ENCODE peak calls at places on chromosomes 1 and 21, in seven cellular contexts. One of them, this sample, is unnamed.

GRCh38 chr1:169711469-169712308 is at the start of gene SELL:
- DNase-seq in substantia nigra: no peak
- DNase-seq in PC-3: peak
- DNase-seq in hepatocyte: peak
- DNase-seq in dorsolateral prefrontal cortex: no peak
- DNase-seq in lung: peak
- DNase-seq in psoas muscle: peak
- DNase-seq in this sample: peak

GRCh38 chr1:24047101-24047459 is 64.9 kb downstream of the MYOM3 start:
- DNase-seq in substantia nigra: no peak
- DNase-seq in PC-3: peak
- DNase-seq in psoas muscle: peak
- DNase-seq in hepatocyte: no peak
- DNase-seq in dorsolateral prefrontal cortex: no peak
- DNase-seq in lung: peak
- DNase-seq in this sample: no peak

GRCh38 chr1:240070188-240070587 is 21.5 kb upstream of the FMN2 start:
- DNase-seq in lung: no peak
- DNase-seq in dorsolateral prefrontal cortex: no peak
- DNase-seq in substantia nigra: no peak
- DNase-seq in psoas muscle: no peak
- DNase-seq in PC-3: no peak
- DNase-seq in hepatocyte: no peak
- DNase-seq in this sample: no peak

GRCh38 chr1:234683127-234683855 is 73.3 kb upstream of the IRF2BP2 start:
- DNase-seq in PC-3: no peak
- DNase-seq in hepatocyte: no peak
- DNase-seq in lung: peak
- DNase-seq in dorsolateral prefrontal cortex: no peak
- DNase-seq in substantia nigra: no peak
- DNase-seq in psoas muscle: no peak
- DNase-seq in this sample: no peak

GRCh38 chr21:31752352-31752751 is 20.4 kb upstream of the SCAF4 start:
- DNase-seq in PC-3: peak
- DNase-seq in hepatocyte: no peak
- DNase-seq in lung: no peak
- DNase-seq in dorsolateral prefrontal cortex: no peak
- DNase-seq in psoas muscle: no peak
- DNase-seq in substantia nigra: no peak
- DNase-seq in this sample: no peak

GRCh38 chr1:22350171-22350961 is 101.3 kb upstream of the ZBTB40 start:
- DNase-seq in PC-3: no peak
- DNase-seq in lung: no peak
- DNase-seq in hepatocyte: no peak
- DNase-seq in psoas muscle: no peak
- DNase-seq in dorsolateral prefrontal cortex: no peak
- DNase-seq in substantia nigra: no peak
- DNase-seq in this sample: no peak

GRCh38 chr1:153119491-153119971 is 6.2 kb upstream of the SPRR2F start:
- DNase-seq in PC-3: no peak
- DNase-seq in substantia nigra: no peak
- DNase-seq in dorsolateral prefrontal cortex: no peak
- DNase-seq in hepatocyte: no peak
- DNase-seq in lung: no peak
- DNase-seq in psoas muscle: no peak
- DNase-seq in this sample: no peak

GRCh38 chr1:30663596-30664091 is 59.7 kb downstream of the MATN1 start:
- DNase-seq in psoas muscle: no peak
- DNase-seq in PC-3: no peak
- DNase-seq in dorsolateral prefrontal cortex: no peak
- DNase-seq in substantia nigra: no peak
- DNase-seq in lung: no peak
- DNase-seq in hepatocyte: no peak
- DNase-seq in this sample: no peak

GRCh38 chr1:47477595-47478080 is 39.8 kb downstream of the FOXD2 start:
- DNase-seq in lung: peak
- DNase-seq in hepatocyte: peak
- DNase-seq in psoas muscle: no peak
- DNase-seq in PC-3: peak
- DNase-seq in dorsolateral prefrontal cortex: no peak
- DNase-seq in substantia nigra: no peak
- DNase-seq in this sample: no peak

GRCh38 chr1:40404670-40405462 is 31.3 kb downstream of the SMAP2 start:
- DNase-seq in lung: no peak
- DNase-seq in PC-3: peak
- DNase-seq in dorsolateral prefrontal cortex: no peak
- DNase-seq in substantia nigra: no peak
- DNase-seq in psoas muscle: no peak
- DNase-seq in hepatocyte: peak
- DNase-seq in this sample: no peak

GRCh38 chr1:208163542-208163941 is 80.6 kb downstream of the PLXNA2 start:
- DNase-seq in lung: no peak
- DNase-seq in PC-3: no peak
- DNase-seq in substantia nigra: no peak
- DNase-seq in hepatocyte: no peak
- DNase-seq in psoas muscle: no peak
- DNase-seq in dorsolateral prefrontal cortex: no peak
- DNase-seq in this sample: no peak

GRCh38 chr1:77536813-77537212 is 145.6 kb downstream of the ZZZ3 start:
- DNase-seq in lung: no peak
- DNase-seq in psoas muscle: no peak
- DNase-seq in hepatocyte: no peak
- DNase-seq in substantia nigra: no peak
- DNase-seq in PC-3: peak
- DNase-seq in dorsolateral prefrontal cortex: no peak
- DNase-seq in this sample: no peak

GRCh38 chr1:193211539-193211938 is 25.1 kb upstream of the B3GALT2 start:
- DNase-seq in dorsolateral prefrontal cortex: no peak
- DNase-seq in lung: no peak
- DNase-seq in PC-3: peak
- DNase-seq in substantia nigra: no peak
- DNase-seq in psoas muscle: no peak
- DNase-seq in hepatocyte: peak
- DNase-seq in this sample: no peak

GRCh38 chr1:150507912-150508864 is at the start of gene ECM1:
- DNase-seq in substantia nigra: no peak
- DNase-seq in lung: peak
- DNase-seq in psoas muscle: peak
- DNase-seq in hepatocyte: peak
- DNase-seq in PC-3: peak
- DNase-seq in dorsolateral prefrontal cortex: peak
- DNase-seq in this sample: peak

GRCh38 chr1:183804916-183805734 is at the start of gene RGL1:
- DNase-seq in PC-3: peak
- DNase-seq in substantia nigra: peak
- DNase-seq in hepatocyte: peak
- DNase-seq in dorsolateral prefrontal cortex: peak
- DNase-seq in psoas muscle: peak
- DNase-seq in lung: peak
- DNase-seq in this sample: peak

GRCh38 chr1:180926164-180926981 is 13.7 kb downstream of the KIAA1614 start:
- DNase-seq in PC-3: no peak
- DNase-seq in lung: no peak
- DNase-seq in hepatocyte: peak
- DNase-seq in substantia nigra: peak
- DNase-seq in dorsolateral prefrontal cortex: peak
- DNase-seq in psoas muscle: peak
- DNase-seq in this sample: peak

GRCh38 chr1:36343651-36344394 is 20.4 kb upstream of the EVA1B start:
- DNase-seq in PC-3: no peak
- DNase-seq in lung: no peak
- DNase-seq in dorsolateral prefrontal cortex: no peak
- DNase-seq in hepatocyte: no peak
- DNase-seq in substantia nigra: no peak
- DNase-seq in psoas muscle: peak
- DNase-seq in this sample: no peak

GRCh38 chr1:247386695-247387094 is 29.3 kb upstream of the NLRP3 start:
- DNase-seq in dorsolateral prefrontal cortex: no peak
- DNase-seq in psoas muscle: no peak
- DNase-seq in lung: no peak
- DNase-seq in hepatocyte: peak
- DNase-seq in substantia nigra: no peak
- DNase-seq in PC-3: peak
- DNase-seq in this sample: no peak

GRCh38 chr1:10667815-10668214 is 128.6 kb downstream of the CASZ1 start:
- DNase-seq in dorsolateral prefrontal cortex: no peak
- DNase-seq in substantia nigra: no peak
- DNase-seq in lung: no peak
- DNase-seq in PC-3: no peak
- DNase-seq in psoas muscle: no peak
- DNase-seq in hepatocyte: peak
- DNase-seq in this sample: no peak

GRCh38 chr21:15063081-15063820 is 1.5 kb downstream of the NRIP1 start:
- DNase-seq in substantia nigra: no peak
- DNase-seq in hepatocyte: peak
- DNase-seq in dorsolateral prefrontal cortex: no peak
- DNase-seq in psoas muscle: peak
- DNase-seq in PC-3: peak
- DNase-seq in lung: no peak
- DNase-seq in this sample: no peak

GRCh38 chr1:211497489-211498045 is 5.6 kb upstream of the RD3 start:
- DNase-seq in substantia nigra: no peak
- DNase-seq in lung: peak
- DNase-seq in dorsolateral prefrontal cortex: no peak
- DNase-seq in hepatocyte: no peak
- DNase-seq in PC-3: peak
- DNase-seq in psoas muscle: no peak
- DNase-seq in this sample: no peak

GRCh38 chr1:8182034-8182761 is 135.7 kb upstream of the SLC45A1 start:
- DNase-seq in psoas muscle: no peak
- DNase-seq in lung: peak
- DNase-seq in hepatocyte: peak
- DNase-seq in PC-3: peak
- DNase-seq in substantia nigra: no peak
- DNase-seq in dorsolateral prefrontal cortex: no peak
- DNase-seq in this sample: no peak

GRCh38 chr1:201640624-201641023 is 101.7 kb downstream of the NAV1 start:
- DNase-seq in hepatocyte: no peak
- DNase-seq in PC-3: no peak
- DNase-seq in dorsolateral prefrontal cortex: no peak
- DNase-seq in psoas muscle: peak
- DNase-seq in substantia nigra: no peak
- DNase-seq in lung: no peak
- DNase-seq in this sample: peak

GRCh38 chr1:92944901-92945747 is 16.1 kb downstream of the DIPK1A start:
- DNase-seq in hepatocyte: no peak
- DNase-seq in lung: no peak
- DNase-seq in PC-3: no peak
- DNase-seq in substantia nigra: peak
- DNase-seq in psoas muscle: no peak
- DNase-seq in dorsolateral prefrontal cortex: no peak
- DNase-seq in this sample: no peak

GRCh38 chr1:47568763-47569162 is 130.9 kb downstream of the FOXD2 start:
- DNase-seq in lung: no peak
- DNase-seq in hepatocyte: no peak
- DNase-seq in PC-3: no peak
- DNase-seq in substantia nigra: peak
- DNase-seq in psoas muscle: no peak
- DNase-seq in dorsolateral prefrontal cortex: peak
- DNase-seq in this sample: peak

GRCh38 chr1:62342270-62342669 is 23.0 kb upstream of the KANK4 start:
- DNase-seq in substantia nigra: no peak
- DNase-seq in lung: no peak
- DNase-seq in hepatocyte: no peak
- DNase-seq in psoas muscle: no peak
- DNase-seq in dorsolateral prefrontal cortex: no peak
- DNase-seq in PC-3: no peak
- DNase-seq in this sample: no peak

GRCh38 chr1:5975133-5975880 is 16.9 kb downstream of the NPHP4 start:
- DNase-seq in dorsolateral prefrontal cortex: peak
- DNase-seq in hepatocyte: peak
- DNase-seq in lung: no peak
- DNase-seq in psoas muscle: no peak
- DNase-seq in PC-3: peak
- DNase-seq in substantia nigra: peak
- DNase-seq in this sample: peak

GRCh38 chr1:61170328-61171238 is 88.2 kb downstream of the NFIA start:
- DNase-seq in dorsolateral prefrontal cortex: no peak
- DNase-seq in psoas muscle: no peak
- DNase-seq in lung: no peak
- DNase-seq in PC-3: peak
- DNase-seq in hepatocyte: no peak
- DNase-seq in substantia nigra: no peak
- DNase-seq in this sample: no peak
- H3K27ac ChIP-seq in dorsolateral prefrontal cortex: no peak
- H3K27ac ChIP-seq in psoas muscle: peak
- H3K27ac ChIP-seq in lung: no peak
- H3K27ac ChIP-seq in PC-3: no peak
- H3K27ac ChIP-seq in hepatocyte: peak
- H3K27ac ChIP-seq in substantia nigra: peak
- H3K27ac ChIP-seq in this sample: no peak

DNA sequence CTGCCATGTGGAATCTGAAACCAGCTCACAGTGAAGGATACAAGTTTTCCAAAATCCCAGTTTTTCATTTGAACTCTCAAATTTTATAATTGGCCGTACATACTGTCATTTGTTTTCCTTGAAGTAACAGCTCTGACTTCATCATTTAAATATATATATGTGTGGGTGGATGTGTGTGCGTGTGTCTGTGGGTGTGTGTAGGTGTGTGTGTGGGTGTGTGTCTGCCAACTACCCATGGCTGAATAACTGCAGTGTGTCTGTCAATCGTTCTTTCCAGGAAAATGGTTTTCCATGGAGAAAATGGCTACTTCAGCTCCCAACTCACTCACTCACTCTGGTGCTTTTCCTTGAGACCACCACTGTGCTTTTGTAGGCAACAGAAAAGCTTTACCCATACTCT is 169.0 kb downstream of the PLPP3 start:
- DNase-seq in dorsolateral prefrontal cortex: no peak
- DNase-seq in lung: no peak
- DNase-seq in psoas muscle: no peak
- DNase-seq in substantia nigra: no peak
- DNase-seq in hepatocyte: no peak
- DNase-seq in PC-3: no peak
- DNase-seq in this sample: no peak
- H3K27ac ChIP-seq in dorsolateral prefrontal cortex: no peak
- H3K27ac ChIP-seq in lung: no peak
- H3K27ac ChIP-seq in psoas muscle: no peak
- H3K27ac ChIP-seq in substantia nigra: no peak
- H3K27ac ChIP-seq in hepatocyte: no peak
- H3K27ac ChIP-seq in PC-3: no peak
- H3K27ac ChIP-seq in this sample: no peak

DNA sequence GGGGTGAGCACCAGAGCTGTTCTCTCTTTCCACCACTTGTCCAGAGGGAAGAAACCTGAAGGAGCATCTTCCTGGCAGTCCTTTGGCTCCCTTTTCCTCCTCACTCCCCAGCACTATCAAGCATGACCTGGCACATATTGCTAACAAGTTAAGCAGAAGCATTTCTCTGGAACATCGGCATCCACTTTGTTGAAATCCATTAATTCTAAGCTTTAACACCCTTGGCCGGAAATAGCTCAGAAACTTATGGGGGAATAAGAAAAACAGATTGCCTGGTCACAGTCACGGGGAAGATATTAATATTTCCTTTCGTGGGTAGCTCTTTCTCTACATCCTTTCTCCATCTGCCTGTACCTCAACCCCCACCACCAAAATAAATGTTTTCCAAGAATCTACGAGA is 351.3 kb downstream of the NUF2 start:
- DNase-seq in lung: no peak
- DNase-seq in psoas muscle: no peak
- DNase-seq in hepatocyte: no peak
- DNase-seq in PC-3: no peak
- DNase-seq in dorsolateral prefrontal cortex: no peak
- DNase-seq in substantia nigra: no peak
- DNase-seq in this sample: no peak
- H3K27ac ChIP-seq in lung: no peak
- H3K27ac ChIP-seq in psoas muscle: no peak
- H3K27ac ChIP-seq in hepatocyte: peak
- H3K27ac ChIP-seq in PC-3: no peak
- H3K27ac ChIP-seq in dorsolateral prefrontal cortex: no peak
- H3K27ac ChIP-seq in substantia nigra: no peak
- H3K27ac ChIP-seq in this sample: no peak

GRCh38 chr1:229437443-229437842 is 3.5 kb upstream of the ACTA1 start:
- DNase-seq in psoas muscle: no peak
- DNase-seq in lung: no peak
- DNase-seq in PC-3: no peak
- DNase-seq in dorsolateral prefrontal cortex: no peak
- DNase-seq in hepatocyte: no peak
- DNase-seq in substantia nigra: no peak
- DNase-seq in this sample: no peak
- H3K27ac ChIP-seq in psoas muscle: peak
- H3K27ac ChIP-seq in lung: no peak
- H3K27ac ChIP-seq in PC-3: no peak
- H3K27ac ChIP-seq in dorsolateral prefrontal cortex: no peak
- H3K27ac ChIP-seq in hepatocyte: no peak
- H3K27ac ChIP-seq in substantia nigra: no peak
- H3K27ac ChIP-seq in this sample: no peak

This sample was measured in caudate nucleus.